ENCODE peak calls at places on chromosomes 7 and 10, in four cellular contexts. E is neuronal stem cell, P is A549, H is GM23248. Z is an unnamed sample.
A peak's percentile ranks its signal among the peaks of the same experiment; 100 is the strongest.

GRCh38 chr7:92391071-92391470 is 56.2 kb upstream of the GATAD1 start:
- DNase-seq in E (no peak), P (no peak), H (no peak), Z (no peak)

GRCh38 chr10:29688230-29688634 is 53.5 kb upstream of the SVIL start:
- DNase-seq in H (peak; percentile 7), P (no peak), E (peak; percentile 46), Z (no peak)

GRCh38 chr7:102425639-102426267 is 7.6 kb upstream of the ORAI2 start:
- DNase-seq in E (no peak), P (no peak), H (no peak), Z (no peak)

GRCh38 chr10:32971536-32972091 is 13.6 kb upstream of the ITGB1 start:
- DNase-seq in E (no peak), H (no peak), P (peak; percentile 73), Z (peak; percentile 87)

GRCh38 chr7:101402081-101402779 is 39.6 kb downstream of the COL26A1 start:
- DNase-seq in P (peak; percentile 71), E (peak; percentile 86), H (peak; percentile 83), Z (peak; percentile 81)

GRCh38 chr7:32163141-32163806 is 93.1 kb upstream of the PDE1C start:
- DNase-seq in H (peak; percentile 94), E (no peak), P (peak; percentile 86), Z (no peak)

GRCh38 chr10:75326306-75326705 is 75.3 kb downstream of the ZNF503 start:
- DNase-seq in P (no peak), E (no peak), H (no peak), Z (no peak)

GRCh38 chr7:77247206-77247850 is 47.7 kb upstream of the FGL2 start:
- DNase-seq in E (peak; percentile 70), P (peak; percentile 82), H (peak; percentile 78), Z (peak; percentile 70)

GRCh38 chr10:88117869-88118632 is 254.6 kb downstream of the PTEN start:
- DNase-seq in H (no peak), P (peak; percentile 28), E (no peak), Z (no peak)

GRCh38 chr10:119359025-119359424 is 151.7 kb downstream of the GRK5 start:
- DNase-seq in H (no peak), P (no peak), E (no peak), Z (no peak)

GRCh38 chr10:119384127-119384526 is 158.4 kb downstream of the RGS10 start:
- DNase-seq in P (no peak), E (no peak), H (no peak), Z (no peak)

GRCh38 chr10:72764151-72764550 is 72.2 kb downstream of the MCU start:
- DNase-seq in H (peak; percentile 71), P (no peak), E (no peak), Z (peak; percentile 87)
- H3K4me2 ChIP-seq in H (peak overlapping the region; percentile 53), P (no peak overlapping the region), E (no peak overlapping the region), Z (peak overlapping the region; percentile 14)

DNA sequence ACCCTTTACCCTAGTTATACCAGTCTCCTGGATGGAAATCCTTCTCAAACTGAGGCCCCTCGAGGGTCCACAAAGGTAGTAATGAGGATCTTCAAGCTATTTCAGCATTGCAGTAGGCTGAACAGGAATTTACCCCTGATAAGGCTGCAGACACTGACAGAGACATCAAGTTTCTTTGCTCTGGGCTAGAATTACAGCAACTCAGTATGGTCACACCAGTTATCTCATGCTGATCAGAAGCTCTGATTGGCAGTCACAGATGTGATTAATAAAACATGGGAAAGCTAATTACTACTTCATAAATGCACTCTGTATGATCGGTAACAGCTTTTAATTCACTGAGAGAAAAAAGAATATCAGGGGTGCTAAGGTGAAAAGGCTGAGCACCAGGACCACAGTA is 30.6 kb downstream of the FAM204A start:
- DNase-seq in P (no peak), H (no peak), E (no peak), Z (no peak)
- H3K4me2 ChIP-seq in P (peak overlapping the region; percentile 42), H (no peak overlapping the region), E (no peak overlapping the region), Z (peak overlapping the region; percentile 10)

DNA sequence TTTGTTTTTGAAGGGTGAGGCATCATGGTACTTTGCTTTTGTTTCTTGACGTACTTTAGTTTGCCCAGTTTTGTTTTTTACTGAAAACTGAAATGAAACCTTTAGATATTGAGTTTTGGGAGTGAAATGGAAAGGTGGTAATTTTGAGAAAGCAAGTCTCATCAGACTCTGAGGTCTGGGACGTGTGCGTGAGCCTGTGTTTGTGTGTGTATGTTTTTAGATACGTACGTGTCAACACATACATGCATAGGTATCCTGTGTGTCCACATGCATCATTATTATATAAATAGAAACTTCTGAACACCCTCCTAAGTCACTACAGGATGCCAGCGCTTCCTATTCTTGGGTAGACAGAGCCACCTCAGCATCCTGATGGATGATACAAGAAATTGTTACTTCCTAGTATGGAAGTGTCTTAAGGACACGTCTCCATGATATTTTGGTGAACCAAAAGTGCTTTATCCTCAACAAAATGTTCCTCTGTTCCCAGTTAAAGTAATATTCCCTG is 47.8 kb downstream of the PROSER2 start:
- DNase-seq in H (no peak), P (no peak), E (no peak), Z (no peak)
- H3K4me2 ChIP-seq in H (no peak overlapping the region), P (no peak overlapping the region), E (no peak overlapping the region), Z (no peak overlapping the region)

DNA sequence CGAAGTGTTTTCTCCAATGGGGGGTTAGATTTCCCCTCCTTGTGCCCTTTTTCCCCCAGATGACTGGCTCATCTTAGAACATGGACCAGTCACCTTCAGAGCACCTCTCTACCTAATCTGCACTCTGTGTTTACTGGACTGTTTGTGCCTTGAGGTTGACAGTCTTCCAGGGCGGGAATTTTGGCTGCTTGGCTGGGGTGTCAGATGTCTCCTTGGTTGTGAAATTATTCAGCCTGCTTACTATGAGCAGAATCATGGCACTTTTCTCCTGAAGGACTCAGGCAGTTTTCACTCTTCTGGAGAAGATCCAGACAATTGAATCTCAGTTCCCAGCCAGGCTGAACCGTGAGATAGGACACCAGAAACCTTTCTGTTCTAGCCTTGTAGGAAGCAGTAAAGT is 60.3 kb upstream of the NFKB2 start:
- DNase-seq in H (peak; percentile 67), P (no peak), E (no peak), Z (no peak)
- H3K4me2 ChIP-seq in H (no peak overlapping the region), P (no peak overlapping the region), E (no peak overlapping the region), Z (no peak overlapping the region)

DNA sequence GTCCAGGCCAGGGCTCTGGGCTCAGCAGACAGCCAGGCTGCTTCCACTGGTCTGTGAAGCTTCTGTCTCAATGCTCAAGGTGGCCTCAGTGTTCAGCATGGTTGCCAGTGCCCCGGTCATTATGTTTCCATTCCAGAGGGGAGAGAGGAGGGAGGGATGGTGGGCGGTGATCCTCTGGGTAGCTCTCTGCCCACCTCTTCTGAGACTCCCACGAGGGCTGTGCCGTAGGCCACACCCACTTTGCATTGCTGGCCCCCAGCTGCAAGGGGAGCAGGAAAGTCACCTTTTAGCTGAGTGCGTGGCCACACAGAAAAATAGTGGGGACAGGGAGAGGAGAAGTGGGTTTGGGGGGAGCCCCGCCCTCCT is 42.5 kb downstream of the FOXK1 start:
- DNase-seq in H (peak; percentile 50), P (peak; percentile 52), E (no peak), Z (no peak)
- H3K4me2 ChIP-seq in H (peak overlapping the region; percentile 96), P (peak overlapping the region; percentile 98), E (no peak overlapping the region), Z (peak overlapping the region; percentile 53)

GRCh38 chr10:3829193-3830050 is 44.4 kb upstream of the KLF6 start:
- DNase-seq in E (no peak), H (no peak), P (no peak), Z (no peak)

GRCh38 chr10:3830946-3831345 is 45.9 kb upstream of the KLF6 start:
- DNase-seq in P (no peak), H (no peak), E (no peak), Z (no peak)

GRCh38 chr10:3827768-3828403 is 42.9 kb upstream of the KLF6 start:
- DNase-seq in P (no peak), E (no peak), H (no peak), Z (no peak)

GRCh38 chr10:3827266-3827665 is 42.3 kb upstream of the KLF6 start:
- DNase-seq in E (no peak), P (no peak), H (no peak), Z (no peak)

GRCh38 chr10:3828404-3829192 is 43.6 kb upstream of the KLF6 start:
- DNase-seq in H (peak; percentile 84), E (no peak), P (no peak), Z (no peak)
- H3K4me2 ChIP-seq in H (peak overlapping the region; percentile 94), E (no peak overlapping the region), P (peak overlapping the region; percentile 82), Z (peak overlapping the region; percentile 26)

DNA sequence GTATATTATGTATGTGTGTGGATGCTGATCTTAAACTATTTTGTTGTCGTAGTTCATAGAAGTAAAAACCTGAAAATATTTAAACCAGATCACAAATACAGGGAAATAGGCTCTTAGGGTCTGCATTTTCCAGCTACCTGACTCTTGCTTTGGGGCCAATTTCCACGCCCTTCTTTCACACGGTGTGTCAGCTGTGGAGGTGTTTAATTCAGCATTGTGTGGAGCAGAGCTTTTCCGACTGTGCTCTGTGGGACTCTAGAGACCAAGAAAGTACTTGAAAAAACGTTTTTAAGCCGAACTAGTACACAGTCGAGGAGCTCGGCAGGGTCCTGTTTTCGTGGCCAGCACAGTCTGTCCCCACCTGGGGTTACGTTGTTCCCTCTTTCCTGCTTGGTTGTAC is 80.9 kb upstream of the BTBD16 start:
- DNase-seq in H (no peak), E (no peak), P (no peak), Z (no peak)
- H3K4me2 ChIP-seq in H (no peak overlapping the region), E (no peak overlapping the region), P (no peak overlapping the region), Z (no peak overlapping the region)

GRCh38 chr10:80468002-80468401 is 13.9 kb downstream of the TSPAN14 start:
- DNase-seq in H (no peak), P (no peak), E (no peak), Z (no peak)
- H3K4me2 ChIP-seq in H (no peak overlapping the region), P (peak overlapping the region; percentile 33), E (peak overlapping the region; percentile 20), Z (peak overlapping the region; percentile 95)

GRCh38 chr10:21757601-21757901 is 223.5 kb downstream of the MLLT10 start:
- DNase-seq in P (no peak), H (no peak), E (no peak), Z (no peak)

GRCh38 chr10:21759232-21759631 is 225.2 kb downstream of the MLLT10 start:
- DNase-seq in P (no peak), H (no peak), E (no peak), Z (no peak)

GRCh38 chr10:21760332-21760731 is 226.3 kb downstream of the MLLT10 start:
- DNase-seq in E (no peak), H (no peak), P (no peak), Z (no peak)

GRCh38 chr10:21758239-21758638 is 224.2 kb downstream of the MLLT10 start:
- DNase-seq in E (no peak), H (no peak), P (no peak), Z (no peak)

GRCh38 chr10:21758671-21759070 is 224.6 kb downstream of the MLLT10 start:
- DNase-seq in P (no peak), E (no peak), H (no peak), Z (no peak)
- H3K4me2 ChIP-seq in P (no peak overlapping the region), E (no peak overlapping the region), H (no peak overlapping the region), Z (no peak overlapping the region)

Z was measured in PC-9.